ENCODE peak calls at places on chromosomes 6 and 20, in seven cellular contexts. One of them, this sample, is unnamed.
A peak's percentile ranks its signal among the peaks of the same experiment; 100 is the strongest.

GRCh38 chr6:84263557-84263956 is 36.1 kb upstream of the CEP162 start:
- DNase-seq in heart left ventricle: no peak
- DNase-seq in astrocyte: no peak
- DNase-seq in tibial artery: no peak
- DNase-seq in effector memory CD4-positive, alpha-beta T cell: no peak
- DNase-seq in adrenal gland: no peak
- DNase-seq in CD8-positive, alpha-beta T cell: no peak
- DNase-seq in this sample: peak; percentile 48

GRCh38 chr6:154951400-154952200 is 43.5 kb upstream of the TIAM2 start:
- DNase-seq in CD8-positive, alpha-beta T cell: no peak
- DNase-seq in effector memory CD4-positive, alpha-beta T cell: peak; percentile 20
- DNase-seq in tibial artery: no peak
- DNase-seq in astrocyte: peak; percentile 41
- DNase-seq in heart left ventricle: no peak
- DNase-seq in adrenal gland: no peak
- DNase-seq in this sample: no peak

GRCh38 chr6:157988700-157989063 is 7.0 kb downstream of the SYNJ2 start:
- DNase-seq in tibial artery: no peak
- DNase-seq in heart left ventricle: no peak
- DNase-seq in astrocyte: no peak
- DNase-seq in adrenal gland: no peak
- DNase-seq in effector memory CD4-positive, alpha-beta T cell: no peak
- DNase-seq in CD8-positive, alpha-beta T cell: no peak
- DNase-seq in this sample: no peak

GRCh38 chr6:38378801-38379200 is 260.9 kb downstream of the BTBD9 start:
- DNase-seq in tibial artery: no peak
- DNase-seq in effector memory CD4-positive, alpha-beta T cell: no peak
- DNase-seq in CD8-positive, alpha-beta T cell: no peak
- DNase-seq in astrocyte: peak; percentile 48
- DNase-seq in heart left ventricle: no peak
- DNase-seq in adrenal gland: no peak
- DNase-seq in this sample: no peak

GRCh38 chr20:33839591-33839990 is 28.4 kb downstream of the CHMP4B start:
- DNase-seq in effector memory CD4-positive, alpha-beta T cell: no peak
- DNase-seq in adrenal gland: peak; percentile 78
- DNase-seq in heart left ventricle: peak; percentile 70
- DNase-seq in astrocyte: no peak
- DNase-seq in CD8-positive, alpha-beta T cell: no peak
- DNase-seq in tibial artery: no peak
- DNase-seq in this sample: no peak

GRCh38 chr6:158109744-158110143 is 58.3 kb downstream of the SERAC1 start:
- DNase-seq in CD8-positive, alpha-beta T cell: no peak
- DNase-seq in tibial artery: no peak
- DNase-seq in adrenal gland: no peak
- DNase-seq in heart left ventricle: no peak
- DNase-seq in astrocyte: no peak
- DNase-seq in effector memory CD4-positive, alpha-beta T cell: no peak
- DNase-seq in this sample: no peak

GRCh38 chr6:88843040-88843439 is 120.4 kb downstream of the RNGTT start:
- DNase-seq in astrocyte: peak; percentile 81
- DNase-seq in effector memory CD4-positive, alpha-beta T cell: no peak
- DNase-seq in adrenal gland: no peak
- DNase-seq in tibial artery: no peak
- DNase-seq in CD8-positive, alpha-beta T cell: no peak
- DNase-seq in heart left ventricle: no peak
- DNase-seq in this sample: no peak

GRCh38 chr6:14499804-14500203 is 382.2 kb downstream of the CD83 start:
- DNase-seq in adrenal gland: no peak
- DNase-seq in CD8-positive, alpha-beta T cell: no peak
- DNase-seq in heart left ventricle: no peak
- DNase-seq in astrocyte: peak; percentile 90
- DNase-seq in tibial artery: no peak
- DNase-seq in effector memory CD4-positive, alpha-beta T cell: no peak
- DNase-seq in this sample: peak; percentile 75

GRCh38 chr6:108755257-108756240 is 92.7 kb upstream of the ARMC2 start:
- DNase-seq in adrenal gland: peak; percentile 47
- DNase-seq in CD8-positive, alpha-beta T cell: no peak
- DNase-seq in heart left ventricle: no peak
- DNase-seq in tibial artery: peak; percentile 70
- DNase-seq in astrocyte: peak; percentile 28
- DNase-seq in effector memory CD4-positive, alpha-beta T cell: no peak
- DNase-seq in this sample: no peak

GRCh38 chr6:108762394-108762793 is 85.8 kb upstream of the ARMC2 start:
- DNase-seq in heart left ventricle: no peak
- DNase-seq in astrocyte: no peak
- DNase-seq in effector memory CD4-positive, alpha-beta T cell: no peak
- DNase-seq in tibial artery: no peak
- DNase-seq in CD8-positive, alpha-beta T cell: no peak
- DNase-seq in adrenal gland: peak; percentile 5
- DNase-seq in this sample: no peak

GRCh38 chr6:108757357-108757756 is 90.9 kb upstream of the ARMC2 start:
- DNase-seq in astrocyte: no peak
- DNase-seq in heart left ventricle: no peak
- DNase-seq in adrenal gland: no peak
- DNase-seq in CD8-positive, alpha-beta T cell: no peak
- DNase-seq in tibial artery: no peak
- DNase-seq in effector memory CD4-positive, alpha-beta T cell: no peak
- DNase-seq in this sample: no peak

GRCh38 chr6:108760158-108761050 is 87.8 kb upstream of the ARMC2 start:
- DNase-seq in tibial artery: no peak
- DNase-seq in adrenal gland: peak; percentile 24
- DNase-seq in CD8-positive, alpha-beta T cell: no peak
- DNase-seq in heart left ventricle: no peak
- DNase-seq in astrocyte: peak; percentile 31
- DNase-seq in effector memory CD4-positive, alpha-beta T cell: no peak
- DNase-seq in this sample: peak; percentile 81

DNA sequence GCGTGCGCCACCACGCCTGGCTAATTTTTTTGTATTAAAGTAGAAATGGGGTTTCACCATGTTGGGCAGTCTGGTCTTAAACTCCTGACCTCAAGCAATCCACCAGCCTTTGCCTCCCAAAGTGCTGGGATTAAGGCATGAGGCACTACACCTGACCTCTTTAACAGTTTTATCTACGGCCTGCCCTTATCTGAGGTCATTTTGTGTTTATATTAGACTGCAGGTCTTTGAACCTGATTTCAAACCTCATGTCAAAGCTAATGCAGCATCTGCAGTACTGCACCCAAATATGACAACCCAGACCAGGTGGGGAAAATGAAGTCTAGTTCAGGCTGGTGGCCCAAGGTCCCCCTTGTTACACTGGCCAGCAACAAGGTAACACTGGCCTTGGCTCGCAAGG is 89.3 kb upstream of the ARMC2 start:
- DNase-seq in heart left ventricle: no peak
- DNase-seq in adrenal gland: no peak
- DNase-seq in tibial artery: no peak
- DNase-seq in CD8-positive, alpha-beta T cell: no peak
- DNase-seq in effector memory CD4-positive, alpha-beta T cell: no peak
- DNase-seq in astrocyte: no peak
- DNase-seq in this sample: no peak
- H3K4me1 ChIP-seq in heart left ventricle: peaks cover 27% of the 10 kb centered on the region
- H3K4me1 ChIP-seq in adrenal gland: no peaks in the 10 kb centered on the region
- H3K4me1 ChIP-seq in tibial artery: peaks cover 13% of the 10 kb centered on the region
- H3K4me1 ChIP-seq in CD8-positive, alpha-beta T cell: no peaks in the 10 kb centered on the region
- H3K4me1 ChIP-seq in effector memory CD4-positive, alpha-beta T cell: no peaks in the 10 kb centered on the region
- H3K4me1 ChIP-seq in astrocyte: no peaks in the 10 kb centered on the region
- H3K4me1 ChIP-seq in this sample: peaks cover 12% of the 10 kb centered on the region

GRCh38 chr6:47626782-47627181 is 71.6 kb upstream of the ADGRF4 start:
- DNase-seq in heart left ventricle: no peak
- DNase-seq in adrenal gland: no peak
- DNase-seq in effector memory CD4-positive, alpha-beta T cell: no peak
- DNase-seq in astrocyte: no peak
- DNase-seq in tibial artery: no peak
- DNase-seq in CD8-positive, alpha-beta T cell: no peak
- DNase-seq in this sample: no peak

DNA sequence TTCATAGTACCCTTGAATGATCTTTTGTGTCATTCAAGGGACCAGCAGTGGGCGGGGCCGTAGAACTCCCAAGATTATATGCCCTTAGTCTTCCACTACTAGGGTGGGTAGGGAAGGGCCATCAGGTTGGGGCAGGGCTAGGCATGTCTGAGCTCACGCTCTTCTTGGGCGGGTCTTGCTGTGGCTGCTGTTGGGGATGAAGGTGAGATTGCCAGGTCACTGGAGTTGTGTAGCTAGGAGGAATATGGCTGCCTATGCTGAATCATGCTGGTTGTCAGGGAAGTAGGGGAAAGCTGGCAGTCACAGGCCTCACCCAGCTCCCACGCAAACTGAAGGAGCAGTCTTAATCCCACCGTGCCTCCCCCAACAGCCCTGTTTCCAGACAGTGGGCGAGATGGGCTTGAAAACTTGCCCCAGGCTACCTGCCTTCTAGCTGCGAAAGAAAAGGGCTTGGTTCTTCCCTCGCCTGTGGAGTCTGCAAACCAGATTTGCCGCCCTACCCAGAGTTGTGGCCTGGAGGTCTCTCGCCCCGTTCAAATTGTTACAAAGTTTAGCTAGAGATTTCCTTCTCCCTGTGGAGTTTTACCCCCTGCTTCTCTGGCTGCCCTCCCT is 76.4 kb upstream of the ADGRF4 start:
- DNase-seq in effector memory CD4-positive, alpha-beta T cell: no peak
- DNase-seq in heart left ventricle: no peak
- DNase-seq in adrenal gland: no peak
- DNase-seq in astrocyte: no peak
- DNase-seq in tibial artery: no peak
- DNase-seq in CD8-positive, alpha-beta T cell: no peak
- DNase-seq in this sample: no peak
- H3K4me3 ChIP-seq in effector memory CD4-positive, alpha-beta T cell: no peak overlapping the region
- H3K4me3 ChIP-seq in heart left ventricle: no peak overlapping the region
- H3K4me3 ChIP-seq in adrenal gland: no peak overlapping the region
- H3K4me3 ChIP-seq in astrocyte: no peak overlapping the region
- H3K4me3 ChIP-seq in tibial artery: no peak overlapping the region
- H3K4me3 ChIP-seq in CD8-positive, alpha-beta T cell: no peak overlapping the region
- H3K4me3 ChIP-seq in this sample: no peak overlapping the region

GRCh38 chr6:105747823-105748405 is 338.2 kb upstream of the PRDM1 start:
- DNase-seq in heart left ventricle: no peak
- DNase-seq in effector memory CD4-positive, alpha-beta T cell: no peak
- DNase-seq in adrenal gland: no peak
- DNase-seq in CD8-positive, alpha-beta T cell: no peak
- DNase-seq in astrocyte: no peak
- DNase-seq in tibial artery: no peak
- DNase-seq in this sample: no peak

GRCh38 chr6:105746539-105746938 is 339.6 kb upstream of the PRDM1 start:
- DNase-seq in heart left ventricle: no peak
- DNase-seq in effector memory CD4-positive, alpha-beta T cell: no peak
- DNase-seq in astrocyte: no peak
- DNase-seq in adrenal gland: no peak
- DNase-seq in tibial artery: no peak
- DNase-seq in CD8-positive, alpha-beta T cell: no peak
- DNase-seq in this sample: no peak

GRCh38 chr6:105745464-105746129 is 340.5 kb upstream of the PRDM1 start:
- DNase-seq in astrocyte: no peak
- DNase-seq in tibial artery: no peak
- DNase-seq in effector memory CD4-positive, alpha-beta T cell: no peak
- DNase-seq in heart left ventricle: no peak
- DNase-seq in adrenal gland: no peak
- DNase-seq in CD8-positive, alpha-beta T cell: no peak
- DNase-seq in this sample: no peak

GRCh38 chr6:105746130-105746505 is 340.0 kb upstream of the PRDM1 start:
- DNase-seq in CD8-positive, alpha-beta T cell: no peak
- DNase-seq in heart left ventricle: no peak
- DNase-seq in tibial artery: no peak
- DNase-seq in adrenal gland: no peak
- DNase-seq in astrocyte: no peak
- DNase-seq in effector memory CD4-positive, alpha-beta T cell: no peak
- DNase-seq in this sample: no peak

DNA sequence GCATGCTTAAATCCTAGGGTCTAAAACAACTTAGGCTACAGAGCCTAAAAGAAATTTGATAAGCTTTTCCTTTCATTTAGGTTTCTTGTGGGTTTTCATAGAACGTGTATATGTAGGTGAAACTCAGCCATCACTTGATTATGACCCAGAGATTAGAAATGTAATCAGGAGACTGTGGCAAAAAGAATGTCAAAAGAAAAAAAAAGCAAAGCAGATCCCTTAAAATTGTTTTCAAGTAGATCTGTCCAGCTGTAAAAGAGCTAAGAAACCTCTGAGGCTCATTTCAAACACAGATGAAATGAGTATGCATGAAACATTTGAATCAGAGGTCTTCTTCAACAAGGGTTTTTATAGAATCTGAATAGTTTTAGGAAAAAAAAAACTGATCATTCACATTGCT is 341.3 kb upstream of the PRDM1 start:
- DNase-seq in heart left ventricle: no peak
- DNase-seq in astrocyte: peak; percentile 12
- DNase-seq in effector memory CD4-positive, alpha-beta T cell: no peak
- DNase-seq in adrenal gland: no peak
- DNase-seq in CD8-positive, alpha-beta T cell: no peak
- DNase-seq in tibial artery: no peak
- DNase-seq in this sample: no peak
- H3K4me1 ChIP-seq in heart left ventricle: no peaks in the 10 kb centered on the region
- H3K4me1 ChIP-seq in astrocyte: no peaks in the 10 kb centered on the region
- H3K4me1 ChIP-seq in effector memory CD4-positive, alpha-beta T cell: no peaks in the 10 kb centered on the region
- H3K4me1 ChIP-seq in adrenal gland: no peaks in the 10 kb centered on the region
- H3K4me1 ChIP-seq in CD8-positive, alpha-beta T cell: no peaks in the 10 kb centered on the region
- H3K4me1 ChIP-seq in tibial artery: no peaks in the 10 kb centered on the region
- H3K4me1 ChIP-seq in this sample: no peaks in the 10 kb centered on the region

GRCh38 chr20:25376236-25376635 is 14.4 kb downstream of the ABHD12 start:
- DNase-seq in CD8-positive, alpha-beta T cell: no peak
- DNase-seq in adrenal gland: no peak
- DNase-seq in heart left ventricle: no peak
- DNase-seq in tibial artery: no peak
- DNase-seq in effector memory CD4-positive, alpha-beta T cell: no peak
- DNase-seq in astrocyte: no peak
- DNase-seq in this sample: no peak

GRCh38 chr20:25374842-25375241 is 15.8 kb downstream of the ABHD12 start:
- DNase-seq in effector memory CD4-positive, alpha-beta T cell: no peak
- DNase-seq in heart left ventricle: no peak
- DNase-seq in tibial artery: no peak
- DNase-seq in adrenal gland: no peak
- DNase-seq in astrocyte: no peak
- DNase-seq in CD8-positive, alpha-beta T cell: no peak
- DNase-seq in this sample: no peak

GRCh38 chr20:25369971-25370370 is 20.7 kb downstream of the ABHD12 start:
- DNase-seq in adrenal gland: no peak
- DNase-seq in heart left ventricle: no peak
- DNase-seq in effector memory CD4-positive, alpha-beta T cell: no peak
- DNase-seq in tibial artery: no peak
- DNase-seq in CD8-positive, alpha-beta T cell: no peak
- DNase-seq in astrocyte: no peak
- DNase-seq in this sample: no peak

GRCh38 chr20:25369529-25369928 is 21.1 kb downstream of the ABHD12 start:
- DNase-seq in heart left ventricle: no peak
- DNase-seq in effector memory CD4-positive, alpha-beta T cell: no peak
- DNase-seq in CD8-positive, alpha-beta T cell: no peak
- DNase-seq in tibial artery: no peak
- DNase-seq in adrenal gland: no peak
- DNase-seq in astrocyte: no peak
- DNase-seq in this sample: no peak

DNA sequence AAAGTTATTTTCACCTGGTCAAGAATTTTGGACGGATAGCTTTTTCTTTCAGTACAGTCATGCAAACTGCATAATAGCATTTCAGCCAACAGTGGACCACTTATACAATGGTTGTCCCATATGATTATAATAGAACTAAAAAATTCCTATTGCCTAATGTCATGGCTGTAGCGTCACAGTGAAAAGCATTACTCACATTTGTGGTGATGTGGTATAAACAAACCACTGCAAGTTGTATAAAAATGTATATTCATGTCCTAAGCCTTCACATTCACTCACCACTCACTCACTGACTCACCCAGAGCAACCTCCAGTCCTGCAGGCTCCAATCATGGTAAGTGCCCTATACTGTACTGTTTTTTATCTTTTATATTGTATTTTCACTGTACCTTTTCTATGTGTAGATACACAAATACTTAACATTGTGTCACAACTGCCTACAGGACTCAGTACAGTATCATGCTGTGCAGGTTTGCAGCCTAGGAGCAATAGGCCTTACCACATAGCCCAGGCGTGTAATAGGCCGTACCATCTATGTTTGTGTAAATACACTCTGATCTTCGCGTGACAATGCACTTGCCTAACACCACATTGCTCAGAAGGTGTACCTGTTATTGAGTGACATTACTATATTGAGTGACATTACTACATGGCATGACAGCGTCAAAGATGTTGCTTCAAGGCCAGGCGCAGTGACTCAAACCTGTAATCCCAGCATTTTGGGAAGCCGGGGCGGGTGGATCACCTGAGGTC is 17.9 kb downstream of the ABHD12 start:
- DNase-seq in CD8-positive, alpha-beta T cell: no peak
- DNase-seq in astrocyte: peak; percentile 98
- DNase-seq in tibial artery: no peak
- DNase-seq in heart left ventricle: no peak
- DNase-seq in adrenal gland: no peak
- DNase-seq in effector memory CD4-positive, alpha-beta T cell: no peak
- DNase-seq in this sample: no peak
- H3K4me3 ChIP-seq in CD8-positive, alpha-beta T cell: no peak overlapping the region
- H3K4me3 ChIP-seq in astrocyte: no peak overlapping the region
- H3K4me3 ChIP-seq in tibial artery: no peak overlapping the region
- H3K4me3 ChIP-seq in heart left ventricle: no peak overlapping the region
- H3K4me3 ChIP-seq in adrenal gland: no peak overlapping the region
- H3K4me3 ChIP-seq in effector memory CD4-positive, alpha-beta T cell: no peak overlapping the region
- H3K4me3 ChIP-seq in this sample: no peak overlapping the region

This sample was measured in SJCRH30.